ENCODE peak calls at places on chromosomes 2 and 18, in four cellular contexts. Q is fibroblast of lung, P is neural progenitor cell, Y is IMR-90. V is an unnamed sample. For H3K9me3, the result is how much of the 10 kb centered on the place peaks cover.

GRCh38 chr18:42131044-42131939 is 176.3 kb downstream of the PIK3C3 start:
- DNase-seq in Q (no peak), P (no peak), Y (no peak), V (no peak)

GRCh38 chr2:220277445-220277960 is 650.1 kb downstream of the SLC4A3 start:
- DNase-seq in Q (peak), P (no peak), Y (peak), V (peak)

GRCh38 chr2:85396531-85397470 is 13.4 kb downstream of the CAPG start:
- DNase-seq in Q (no peak), P (no peak), Y (no peak), V (no peak)

GRCh38 chr2:118177932-118178331 is 89.7 kb downstream of the INSIG2 start:
- DNase-seq in Q (no peak), P (no peak), Y (no peak), V (peak)

GRCh38 chr2:147792966-147793617 is 51.7 kb upstream of the ACVR2A start:
- DNase-seq in Q (peak), P (peak), Y (peak), V (no peak)

GRCh38 chr2:79432731-79433146 is 80.1 kb upstream of the CTNNA2 start:
- DNase-seq in Q (no peak), P (peak), Y (no peak), V (peak)

GRCh38 chr18:24018299-24018910 is 3.9 kb downstream of the TTC39C start:
- DNase-seq in Q (no peak), P (no peak), Y (no peak), V (no peak)

GRCh38 chr2:109692013-109692738 is 78.0 kb downstream of the SOWAHC start:
- DNase-seq in Q (no peak), P (no peak), Y (no peak), V (no peak)

GRCh38 chr2:7429733-7430132 is 512.5 kb downstream of the RNF144A start:
- DNase-seq in Q (no peak), P (no peak), Y (no peak), V (no peak)

GRCh38 chr2:13819896-13820295 is 812.6 kb upstream of the LRATD1 start:
- DNase-seq in Q (no peak), P (no peak), Y (no peak), V (no peak)

GRCh38 chr2:3780477-3781402 is 77.4 kb downstream of the DCDC2C start:
- DNase-seq in Q (peak), P (peak), Y (peak), V (peak)

GRCh38 chr18:5144629-5145028 is 52.4 kb downstream of the AKAIN1 start:
- DNase-seq in Q (no peak), P (no peak), Y (no peak), V (no peak)

GRCh38 chr2:29663266-29663665 is 258.1 kb downstream of the ALK start:
- DNase-seq in Q (peak), P (no peak), Y (peak), V (no peak)

GRCh38 chr2:231199219-231199618 is 788 bp downstream of the ARMC9 start:
- DNase-seq in Q (peak), P (no peak), Y (peak), V (no peak)

GRCh38 chr2:75559633-75560021 is 1.1 kb downstream of the EVA1A start:
- DNase-seq in Q (no peak), P (no peak), Y (peak), V (no peak)

GRCh38 chr2:174235680-174236079 is 12.7 kb downstream of the OLA1 start:
- DNase-seq in Q (peak), P (peak), Y (peak), V (no peak)

GRCh38 chr2:16194931-16195680 is 254.8 kb downstream of the MYCN start:
- DNase-seq in Q (no peak), P (no peak), Y (no peak), V (no peak)

GRCh38 chr2:20559277-20559676 is 91.6 kb downstream of the HS1BP3 start:
- DNase-seq in Q (no peak), P (no peak), Y (no peak), V (no peak)

GRCh38 chr2:235098273-235098672 is 146.5 kb downstream of the SH3BP4 start:
- DNase-seq in Q (peak), P (no peak), Y (no peak), V (no peak)

GRCh38 chr2:179543361-179543901 is 278.8 kb upstream of the SESTD1 start:
- DNase-seq in Q (peak), P (peak), Y (peak), V (no peak)

GRCh38 chr2:84911135-84911678 is 5.8 kb downstream of the TMSB10 start:
- DNase-seq in Q (no peak), P (no peak), Y (no peak), V (no peak)

GRCh38 chr2:182504903-182505302 is 78.1 kb upstream of the PDE1A start:
- DNase-seq in Q (peak), P (no peak), Y (peak), V (peak)

GRCh38 chr2:3585239-3586109 is 9.4 kb upstream of the COLEC11 start:
- DNase-seq in Q (peak), P (no peak), Y (peak), V (peak)

GRCh38 chr2:85813978-85814801 is 60.4 kb downstream of the ATOH8 start:
- DNase-seq in Q (peak), P (peak), Y (peak), V (peak)

GRCh38 chr18:6210349-6211173 is 204.2 kb downstream of the L3MBTL4 start:
- DNase-seq in Q (no peak), P (no peak), Y (no peak), V (no peak)

GRCh38 chr2:68251855-68252406 is 401 bp downstream of the PPP3R1 start:
- DNase-seq in Q (no peak), P (peak), Y (no peak), V (peak)

GRCh38 chr2:85925216-85925671 is 36.5 kb upstream of the ST3GAL5 start:
- DNase-seq in Q (no peak), P (no peak), Y (no peak), V (no peak)

GRCh38 chr18:59005266-59005665 is 134.4 kb upstream of the SEC11C start:
- DNase-seq in Q (peak), P (no peak), Y (peak), V (no peak)

GRCh38 chr18:58893388-58894099 is 28.9 kb downstream of the ZNF532 start:
- DNase-seq in Q (no peak), P (no peak), Y (peak), V (peak)

GRCh38 chr2:16461672-16462071 is 204.0 kb downstream of the CYRIA start:
- DNase-seq in Q (no peak), P (peak), Y (no peak), V (no peak)

GRCh38 chr18:80163183-80163582 is 54.1 kb downstream of the ADNP2 start:
- DNase-seq in Q (no peak), P (no peak), Y (no peak), V (no peak)

GRCh38 chr2:71933467-71934319 is 214.0 kb downstream of the CYP26B1 start:
- DNase-seq in Q (peak), P (no peak), Y (no peak), V (peak)

GRCh38 chr2:241689306-241689705 is 2.7 kb upstream of the DTYMK start:
- DNase-seq in Q (no peak), P (no peak), Y (no peak), V (no peak)

GRCh38 chr2:42618972-42619371 is 50.5 kb downstream of the MTA3 start:
- DNase-seq in Q (peak), P (no peak), Y (peak), V (no peak)

GRCh38 chr2:98727369-98727749 is 3.6 kb downstream of the MGAT4A start:
- DNase-seq in Q (no peak), P (no peak), Y (no peak), V (no peak)

GRCh38 chr2:199136241-199136640 is 321.5 kb downstream of the SATB2 start:
- DNase-seq in Q (peak), P (no peak), Y (peak), V (no peak)

GRCh38 chr2:68487773-68488355 is 20.5 kb downstream of the APLF start:
- DNase-seq in Q (peak), P (peak), Y (peak), V (no peak)

GRCh38 chr2:170380267-170380666 is 202.3 kb downstream of the MYO3B start:
- DNase-seq in Q (no peak), P (no peak), Y (no peak), V (no peak)

GRCh38 chr2:55116598-55116964 is 66.3 kb upstream of the RTN4 start:
- DNase-seq in Q (no peak), P (no peak), Y (no peak), V (no peak)

GRCh38 chr2:119711352-119711751 is 32.4 kb downstream of the TMEM177 start:
- DNase-seq in Q (no peak), P (no peak), Y (no peak), V (no peak)

GRCh38 chr2:119712571-119712970 is 33.6 kb downstream of the TMEM177 start:
- DNase-seq in Q (no peak), P (no peak), Y (no peak), V (no peak)

GRCh38 chr2:119707117-119708087 is 28.4 kb downstream of the TMEM177 start:
- DNase-seq in Q (no peak), P (no peak), Y (no peak), V (no peak)

GRCh38 chr2:119713819-119714490 is 35.0 kb downstream of the TMEM177 start:
- DNase-seq in Q (no peak), P (no peak), Y (no peak), V (no peak)

GRCh38 chr2:119710281-119710680 is 31.3 kb downstream of the TMEM177 start:
- DNase-seq in Q (no peak), P (no peak), Y (no peak), V (no peak)
- H3K9me3 ChIP-seq in Q (under half), P (under half), Y (under half), V (under half)

GRCh38 chr2:181458881-181459280 is 1.7 kb downstream of the ITGA4 start:
- DNase-seq in Q (no peak), P (no peak), Y (no peak), V (no peak)
- H3K4me3 ChIP-seq in Q (peak), P (no peak), Y (no peak), V (peak)

GRCh38 chr2:190405995-190406394 is 2.2 kb upstream of the MFSD6 start:
- DNase-seq in Q (no peak), P (no peak), Y (no peak), V (no peak)
- H3K9me3 ChIP-seq in Q (under half), P (under half), Y (under half), V (under half)

GRCh38 chr2:101114815-101115214 is 36.4 kb downstream of the TBC1D8 start:
- DNase-seq in Q (no peak), P (no peak), Y (no peak), V (no peak)
- H3K4me3 ChIP-seq in Q (no peak), P (no peak), Y (no peak), V (no peak)

DNA sequence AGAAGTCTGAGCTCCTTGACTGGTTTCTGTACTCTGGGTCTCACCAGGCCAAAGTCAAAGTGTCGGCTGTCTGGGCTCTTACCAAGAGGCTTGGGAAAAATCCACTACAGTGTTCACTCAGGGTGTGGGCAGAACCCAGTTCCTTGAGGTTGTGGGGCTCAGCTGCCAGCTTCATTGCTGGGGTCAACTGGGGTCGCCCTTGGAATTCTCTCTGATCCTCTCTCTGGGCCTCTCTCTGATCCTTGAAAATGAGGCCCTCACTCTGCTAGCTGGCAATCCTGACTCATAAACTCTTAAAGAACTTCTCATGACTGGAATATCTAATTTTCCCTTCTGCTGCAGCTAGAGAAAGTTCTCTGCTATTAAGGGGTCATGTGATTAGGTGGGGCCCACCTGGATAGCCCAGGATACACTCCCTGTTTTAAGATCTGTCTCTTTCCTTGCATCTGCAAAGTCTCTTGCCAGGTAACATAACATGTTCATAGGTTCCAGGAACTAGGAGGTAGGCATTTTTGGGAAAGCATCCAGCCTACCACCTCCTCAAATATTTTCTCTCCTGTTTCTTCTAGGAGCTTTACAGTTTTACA is 66.3 kb downstream of the SP110 start:
- DNase-seq in Q (peak), P (peak), Y (no peak), V (peak)
- H3K9me3 ChIP-seq in Q (under half), P (under half), Y (under half), V (under half)

DNA sequence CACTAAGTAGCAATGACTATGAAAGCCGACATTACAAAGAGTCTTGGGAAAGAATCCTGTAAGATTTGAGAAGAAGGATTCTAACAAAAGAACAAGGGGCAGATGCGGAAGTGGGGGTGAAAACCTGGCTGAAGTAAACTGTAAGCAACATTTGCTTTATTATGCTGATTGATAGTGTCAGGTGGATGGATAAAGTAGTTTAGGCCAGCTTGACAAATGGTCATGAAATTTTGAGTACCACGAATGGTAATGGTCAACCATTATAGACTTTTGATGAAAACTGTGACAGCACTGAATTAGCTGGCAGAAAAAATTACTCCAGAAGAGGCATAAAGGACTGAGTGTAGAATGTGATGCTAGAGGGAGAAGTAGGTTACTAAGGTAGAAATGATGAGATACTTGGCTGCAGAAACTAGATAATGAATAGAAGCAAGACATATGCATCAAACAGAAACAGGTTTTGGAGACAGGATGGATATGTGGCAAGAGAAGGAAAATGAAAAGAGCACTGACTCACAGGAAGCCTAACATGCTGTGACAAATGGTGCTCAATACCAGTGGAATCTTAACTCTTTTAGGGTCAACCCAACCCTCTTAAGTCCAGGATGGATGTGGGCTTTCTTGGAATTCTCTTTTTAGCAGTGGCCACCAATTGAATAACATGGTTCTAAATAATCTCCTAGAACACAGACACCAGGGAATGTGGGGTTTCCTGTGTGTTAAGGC is 6.8 kb downstream of the THUMPD2 start:
- DNase-seq in Q (peak), P (no peak), Y (peak), V (no peak)
- H3K4me3 ChIP-seq in Q (no peak), P (no peak), Y (no peak), V (no peak)

DNA sequence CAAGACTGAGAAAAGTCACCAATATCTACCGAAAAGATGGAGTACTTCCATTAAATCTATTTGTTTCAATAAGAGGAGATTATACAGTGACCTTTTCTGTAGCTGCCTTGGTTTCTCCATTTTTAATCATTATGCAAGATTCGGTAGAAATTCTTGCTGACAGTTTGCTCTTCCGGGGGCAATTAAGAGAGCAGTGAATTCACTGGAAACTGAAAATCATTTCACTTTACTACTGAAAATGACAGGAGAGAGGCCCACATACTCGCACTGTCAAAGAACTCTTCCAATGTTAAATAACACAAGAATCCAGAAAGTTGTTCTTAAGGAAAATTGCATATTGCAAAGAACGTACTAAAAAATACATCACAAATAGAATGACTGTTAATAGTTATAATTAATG is 699.3 kb downstream of the CBLN2 start:
- DNase-seq in Q (no peak), P (no peak), Y (no peak), V (no peak)
- H3K9me3 ChIP-seq in Q (under half), P (under half), Y (under half), V (under half)

GRCh38 chr2:10990561-10991111 is 78.9 kb downstream of the KCNF1 start:
- DNase-seq in Q (no peak), P (no peak), Y (no peak), V (no peak)
- H3K4me3 ChIP-seq in Q (no peak), P (no peak), Y (no peak), V (no peak)

GRCh38 chr18:14974088-14974487 is 226.1 kb downstream of the ANKRD30B start:
- DNase-seq in Q (no peak), P (no peak), Y (no peak), V (peak)
- H3K9me3 ChIP-seq in Q (under half), P (under half), Y (under half), V (under half)

V was measured in MG63.